ENCODE peak calls at places on chromosomes 3 and 15, in eight cellular contexts. One of them, this sample, is unnamed.

GRCh38 chr15:27796405-27797085 is 302.6 kb downstream of the OCA2 start:
- DNase-seq in transverse colon: no peak
- DNase-seq in tibial artery: no peak
- DNase-seq in progenitor cell of endocrine pancreas: no peak
- DNase-seq in OCI-LY7: no peak
- DNase-seq in heart left ventricle: no peak
- DNase-seq in mesothelial cell of epicardium: no peak
- DNase-seq in foreskin fibroblast: no peak
- DNase-seq in this sample: no peak

GRCh38 chr3:87977765-87978164 is 81.0 kb downstream of the CGGBP1 start:
- DNase-seq in mesothelial cell of epicardium: no peak
- DNase-seq in heart left ventricle: no peak
- DNase-seq in progenitor cell of endocrine pancreas: no peak
- DNase-seq in transverse colon: no peak
- DNase-seq in tibial artery: no peak
- DNase-seq in OCI-LY7: no peak
- DNase-seq in foreskin fibroblast: no peak
- DNase-seq in this sample: no peak

GRCh38 chr3:14520149-14520548 is 20.0 kb downstream of the GRIP2 start:
- DNase-seq in progenitor cell of endocrine pancreas: no peak
- DNase-seq in foreskin fibroblast: no peak
- DNase-seq in mesothelial cell of epicardium: no peak
- DNase-seq in heart left ventricle: no peak
- DNase-seq in transverse colon: no peak
- DNase-seq in OCI-LY7: no peak
- DNase-seq in tibial artery: peak
- DNase-seq in this sample: no peak

GRCh38 chr3:125120370-125121122 is 64.7 kb upstream of the HEG1 start:
- DNase-seq in foreskin fibroblast: no peak
- DNase-seq in heart left ventricle: no peak
- DNase-seq in tibial artery: no peak
- DNase-seq in mesothelial cell of epicardium: no peak
- DNase-seq in OCI-LY7: no peak
- DNase-seq in progenitor cell of endocrine pancreas: no peak
- DNase-seq in transverse colon: no peak
- DNase-seq in this sample: no peak

GRCh38 chr3:58691997-58692396 is 25.4 kb upstream of the FAM3D start:
- DNase-seq in foreskin fibroblast: no peak
- DNase-seq in mesothelial cell of epicardium: no peak
- DNase-seq in heart left ventricle: no peak
- DNase-seq in progenitor cell of endocrine pancreas: no peak
- DNase-seq in transverse colon: no peak
- DNase-seq in OCI-LY7: peak
- DNase-seq in tibial artery: no peak
- DNase-seq in this sample: no peak

GRCh38 chr15:40238927-40239591 is at the start of gene PAK6:
- DNase-seq in OCI-LY7: peak
- DNase-seq in progenitor cell of endocrine pancreas: peak
- DNase-seq in foreskin fibroblast: peak
- DNase-seq in mesothelial cell of epicardium: no peak
- DNase-seq in tibial artery: no peak
- DNase-seq in heart left ventricle: no peak
- DNase-seq in transverse colon: peak
- DNase-seq in this sample: no peak

GRCh38 chr15:40323953-40324937 is 753 bp downstream of the INAFM2 start:
- DNase-seq in progenitor cell of endocrine pancreas: no peak
- DNase-seq in OCI-LY7: no peak
- DNase-seq in foreskin fibroblast: no peak
- DNase-seq in heart left ventricle: peak
- DNase-seq in mesothelial cell of epicardium: no peak
- DNase-seq in transverse colon: no peak
- DNase-seq in tibial artery: peak
- DNase-seq in this sample: no peak

GRCh38 chr3:129985113-129985512 is 10.6 kb downstream of the TRH start:
- DNase-seq in progenitor cell of endocrine pancreas: no peak
- DNase-seq in tibial artery: no peak
- DNase-seq in transverse colon: no peak
- DNase-seq in mesothelial cell of epicardium: no peak
- DNase-seq in heart left ventricle: peak
- DNase-seq in OCI-LY7: no peak
- DNase-seq in foreskin fibroblast: no peak
- DNase-seq in this sample: no peak

GRCh38 chr3:197750863-197751737 is 1.4 kb downstream of the FYTTD1 start:
- DNase-seq in progenitor cell of endocrine pancreas: no peak
- DNase-seq in mesothelial cell of epicardium: no peak
- DNase-seq in tibial artery: peak
- DNase-seq in foreskin fibroblast: peak
- DNase-seq in transverse colon: peak
- DNase-seq in heart left ventricle: peak
- DNase-seq in OCI-LY7: peak
- DNase-seq in this sample: no peak

GRCh38 chr3:14802332-14802731 is 16.4 kb upstream of the FGD5 start:
- DNase-seq in mesothelial cell of epicardium: no peak
- DNase-seq in heart left ventricle: no peak
- DNase-seq in progenitor cell of endocrine pancreas: no peak
- DNase-seq in transverse colon: no peak
- DNase-seq in OCI-LY7: no peak
- DNase-seq in tibial artery: peak
- DNase-seq in foreskin fibroblast: no peak
- DNase-seq in this sample: no peak

GRCh38 chr3:80063535-80063934 is 295.7 kb upstream of the ROBO1 start:
- DNase-seq in mesothelial cell of epicardium: no peak
- DNase-seq in tibial artery: no peak
- DNase-seq in foreskin fibroblast: no peak
- DNase-seq in OCI-LY7: no peak
- DNase-seq in heart left ventricle: no peak
- DNase-seq in progenitor cell of endocrine pancreas: no peak
- DNase-seq in transverse colon: no peak
- DNase-seq in this sample: no peak

GRCh38 chr15:98787936-98788757 is 139.8 kb downstream of the IGF1R start:
- DNase-seq in OCI-LY7: no peak
- DNase-seq in tibial artery: no peak
- DNase-seq in mesothelial cell of epicardium: no peak
- DNase-seq in heart left ventricle: no peak
- DNase-seq in transverse colon: peak
- DNase-seq in foreskin fibroblast: no peak
- DNase-seq in progenitor cell of endocrine pancreas: no peak
- DNase-seq in this sample: no peak

GRCh38 chr15:79084308-79084968 is 6.1 kb downstream of the RASGRF1 start:
- DNase-seq in transverse colon: no peak
- DNase-seq in heart left ventricle: peak
- DNase-seq in foreskin fibroblast: no peak
- DNase-seq in OCI-LY7: no peak
- DNase-seq in mesothelial cell of epicardium: no peak
- DNase-seq in progenitor cell of endocrine pancreas: no peak
- DNase-seq in tibial artery: peak
- DNase-seq in this sample: no peak

GRCh38 chr3:96966181-96966929 is 152.0 kb downstream of the EPHA6 start:
- DNase-seq in foreskin fibroblast: no peak
- DNase-seq in transverse colon: no peak
- DNase-seq in OCI-LY7: no peak
- DNase-seq in heart left ventricle: no peak
- DNase-seq in progenitor cell of endocrine pancreas: no peak
- DNase-seq in tibial artery: no peak
- DNase-seq in mesothelial cell of epicardium: no peak
- DNase-seq in this sample: no peak

GRCh38 chr15:65881766-65882434 is 12.6 kb downstream of the RAB11A start:
- DNase-seq in heart left ventricle: no peak
- DNase-seq in mesothelial cell of epicardium: no peak
- DNase-seq in foreskin fibroblast: no peak
- DNase-seq in progenitor cell of endocrine pancreas: no peak
- DNase-seq in OCI-LY7: peak
- DNase-seq in tibial artery: no peak
- DNase-seq in transverse colon: no peak
- DNase-seq in this sample: no peak

GRCh38 chr3:41893977-41894376 is 67.9 kb downstream of the ULK4 start:
- DNase-seq in mesothelial cell of epicardium: no peak
- DNase-seq in tibial artery: no peak
- DNase-seq in heart left ventricle: no peak
- DNase-seq in progenitor cell of endocrine pancreas: no peak
- DNase-seq in foreskin fibroblast: peak
- DNase-seq in transverse colon: no peak
- DNase-seq in OCI-LY7: peak
- DNase-seq in this sample: peak
- TF ChIP-seq CTCF in mesothelial cell of epicardium: no peak
- TF ChIP-seq CTCF in tibial artery: peak
- TF ChIP-seq CTCF in heart left ventricle: peak
- TF ChIP-seq CTCF in progenitor cell of endocrine pancreas: peak
- TF ChIP-seq CTCF in foreskin fibroblast: peak
- TF ChIP-seq CTCF in transverse colon: peak
- TF ChIP-seq CTCF in OCI-LY7: peak
- TF ChIP-seq CTCF in this sample: peak

GRCh38 chr15:70260096-70260495 is 162.4 kb upstream of the TLE3 start:
- DNase-seq in heart left ventricle: no peak
- DNase-seq in foreskin fibroblast: no peak
- DNase-seq in progenitor cell of endocrine pancreas: no peak
- DNase-seq in OCI-LY7: peak
- DNase-seq in tibial artery: no peak
- DNase-seq in mesothelial cell of epicardium: no peak
- DNase-seq in transverse colon: no peak
- DNase-seq in this sample: no peak

GRCh38 chr15:70259030-70259424 is 161.3 kb upstream of the TLE3 start:
- DNase-seq in progenitor cell of endocrine pancreas: no peak
- DNase-seq in heart left ventricle: peak
- DNase-seq in transverse colon: peak
- DNase-seq in OCI-LY7: peak
- DNase-seq in mesothelial cell of epicardium: no peak
- DNase-seq in tibial artery: peak
- DNase-seq in foreskin fibroblast: peak
- DNase-seq in this sample: no peak

GRCh38 chr15:70258369-70259029 is 160.8 kb upstream of the TLE3 start:
- DNase-seq in progenitor cell of endocrine pancreas: no peak
- DNase-seq in foreskin fibroblast: no peak
- DNase-seq in tibial artery: no peak
- DNase-seq in mesothelial cell of epicardium: no peak
- DNase-seq in heart left ventricle: peak
- DNase-seq in transverse colon: peak
- DNase-seq in OCI-LY7: peak
- DNase-seq in this sample: no peak

GRCh38 chr15:70260580-70260979 is 162.9 kb upstream of the TLE3 start:
- DNase-seq in progenitor cell of endocrine pancreas: no peak
- DNase-seq in tibial artery: no peak
- DNase-seq in heart left ventricle: no peak
- DNase-seq in foreskin fibroblast: no peak
- DNase-seq in OCI-LY7: no peak
- DNase-seq in mesothelial cell of epicardium: no peak
- DNase-seq in transverse colon: no peak
- DNase-seq in this sample: no peak

GRCh38 chr15:70259640-70260066 is 161.9 kb upstream of the TLE3 start:
- DNase-seq in transverse colon: no peak
- DNase-seq in tibial artery: no peak
- DNase-seq in progenitor cell of endocrine pancreas: no peak
- DNase-seq in foreskin fibroblast: no peak
- DNase-seq in heart left ventricle: no peak
- DNase-seq in OCI-LY7: peak
- DNase-seq in mesothelial cell of epicardium: no peak
- DNase-seq in this sample: no peak
- TF ChIP-seq CTCF in transverse colon: no peak
- TF ChIP-seq CTCF in tibial artery: no peak
- TF ChIP-seq CTCF in progenitor cell of endocrine pancreas: peak
- TF ChIP-seq CTCF in foreskin fibroblast: peak
- TF ChIP-seq CTCF in heart left ventricle: no peak
- TF ChIP-seq CTCF in OCI-LY7: peak
- TF ChIP-seq CTCF in mesothelial cell of epicardium: no peak
- TF ChIP-seq CTCF in this sample: no peak

DNA sequence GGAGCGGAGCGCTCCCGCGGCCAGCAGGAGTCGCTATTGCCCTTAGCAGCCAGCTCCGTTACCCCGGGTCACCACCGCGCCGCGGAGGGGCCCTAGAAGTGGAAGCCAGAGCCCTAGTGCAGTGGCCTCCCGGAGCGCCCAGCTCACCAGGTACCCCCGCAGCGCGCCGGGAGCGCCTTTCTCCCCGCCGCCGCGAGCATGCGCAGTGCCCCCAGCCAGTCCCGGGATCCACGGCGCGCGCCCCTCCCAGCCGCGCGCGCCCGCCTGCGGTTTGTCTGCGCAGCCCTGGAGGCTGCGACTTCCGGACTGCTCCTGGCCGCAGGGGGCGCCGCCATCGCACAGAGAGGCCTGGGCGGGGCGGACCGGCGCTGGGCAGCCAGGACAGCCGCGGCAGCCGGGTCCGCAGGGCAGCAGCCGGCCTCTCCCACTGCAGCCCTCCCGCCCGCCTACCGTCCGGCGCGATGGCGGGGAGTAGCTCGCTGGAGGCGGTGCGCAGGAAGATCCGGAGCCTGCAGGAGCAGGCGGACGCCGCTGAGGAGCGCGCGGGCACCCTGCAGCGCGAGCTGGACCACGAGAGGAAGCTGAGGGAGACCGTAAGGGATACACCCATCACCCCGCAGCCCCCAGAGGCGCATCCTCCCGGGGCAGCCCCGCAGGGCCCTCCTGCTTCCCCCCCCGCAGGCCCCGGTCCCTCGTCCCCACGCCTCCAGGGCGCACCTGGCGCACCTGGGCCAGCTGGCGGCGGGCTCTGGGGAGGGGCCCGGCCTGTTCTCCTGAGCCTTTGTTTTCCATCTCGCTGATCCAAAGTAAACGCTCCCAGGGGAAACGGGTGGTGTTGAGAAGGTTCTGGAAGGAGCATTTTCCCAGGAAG is 5.8 kb downstream of the TPM1 start:
- DNase-seq in progenitor cell of endocrine pancreas: peak
- DNase-seq in heart left ventricle: peak
- DNase-seq in OCI-LY7: peak
- DNase-seq in foreskin fibroblast: peak
- DNase-seq in tibial artery: peak
- DNase-seq in transverse colon: peak
- DNase-seq in mesothelial cell of epicardium: peak
- DNase-seq in this sample: peak
- TF ChIP-seq CTCF in progenitor cell of endocrine pancreas: peak
- TF ChIP-seq CTCF in heart left ventricle: peak
- TF ChIP-seq CTCF in OCI-LY7: peak
- TF ChIP-seq CTCF in foreskin fibroblast: peak
- TF ChIP-seq CTCF in tibial artery: peak
- TF ChIP-seq CTCF in transverse colon: peak
- TF ChIP-seq CTCF in mesothelial cell of epicardium: peak
- TF ChIP-seq CTCF in this sample: peak

GRCh38 chr3:30167511-30168135 is 438.8 kb upstream of the TGFBR2 start:
- DNase-seq in progenitor cell of endocrine pancreas: no peak
- DNase-seq in OCI-LY7: no peak
- DNase-seq in mesothelial cell of epicardium: no peak
- DNase-seq in foreskin fibroblast: peak
- DNase-seq in heart left ventricle: no peak
- DNase-seq in tibial artery: no peak
- DNase-seq in transverse colon: no peak
- DNase-seq in this sample: no peak

GRCh38 chr3:30169459-30169858 is 436.9 kb upstream of the TGFBR2 start:
- DNase-seq in tibial artery: no peak
- DNase-seq in transverse colon: no peak
- DNase-seq in progenitor cell of endocrine pancreas: no peak
- DNase-seq in OCI-LY7: no peak
- DNase-seq in heart left ventricle: no peak
- DNase-seq in mesothelial cell of epicardium: no peak
- DNase-seq in foreskin fibroblast: no peak
- DNase-seq in this sample: no peak

GRCh38 chr3:30166535-30166934 is 439.9 kb upstream of the TGFBR2 start:
- DNase-seq in OCI-LY7: no peak
- DNase-seq in heart left ventricle: no peak
- DNase-seq in foreskin fibroblast: no peak
- DNase-seq in transverse colon: no peak
- DNase-seq in tibial artery: no peak
- DNase-seq in mesothelial cell of epicardium: no peak
- DNase-seq in progenitor cell of endocrine pancreas: no peak
- DNase-seq in this sample: no peak

GRCh38 chr3:30174357-30174756 is 432.0 kb upstream of the TGFBR2 start:
- DNase-seq in foreskin fibroblast: no peak
- DNase-seq in OCI-LY7: no peak
- DNase-seq in mesothelial cell of epicardium: no peak
- DNase-seq in transverse colon: no peak
- DNase-seq in heart left ventricle: peak
- DNase-seq in tibial artery: no peak
- DNase-seq in progenitor cell of endocrine pancreas: no peak
- DNase-seq in this sample: no peak

GRCh38 chr3:30170681-30171438 is 435.5 kb upstream of the TGFBR2 start:
- DNase-seq in transverse colon: no peak
- DNase-seq in heart left ventricle: no peak
- DNase-seq in mesothelial cell of epicardium: no peak
- DNase-seq in OCI-LY7: no peak
- DNase-seq in progenitor cell of endocrine pancreas: no peak
- DNase-seq in tibial artery: no peak
- DNase-seq in foreskin fibroblast: no peak
- DNase-seq in this sample: no peak
- TF ChIP-seq CTCF in transverse colon: no peak
- TF ChIP-seq CTCF in heart left ventricle: no peak
- TF ChIP-seq CTCF in mesothelial cell of epicardium: no peak
- TF ChIP-seq CTCF in OCI-LY7: no peak
- TF ChIP-seq CTCF in progenitor cell of endocrine pancreas: no peak
- TF ChIP-seq CTCF in tibial artery: no peak
- TF ChIP-seq CTCF in foreskin fibroblast: no peak
- TF ChIP-seq CTCF in this sample: no peak

This sample was measured in AG09319.